ENCODE peak calls at places on chromosomes 4 and X, in six cellular contexts. R is SK-N-SH; D is PC-9; N is CD8-positive, alpha-beta memory T cell; F is Panc1; Z is vagina. O is an unnamed sample.

GRCh38 chr4:143354990-143355389 is 18.3 kb downstream of the GAB1 start:
- DNase-seq in N (no peak), R (peak; percentile 66), D (no peak), Z (no peak), F (no peak), O (no peak)

GRCh38 chrX:150944233-150944632 is 38.9 kb upstream of the HMGB3 start:
- DNase-seq in D (no peak), R (no peak), F (no peak), Z (no peak), N (no peak), O (no peak)

GRCh38 chrX:70769659-70770232 is 138.8 kb downstream of the TEX11 start:
- DNase-seq in F (no peak), R (peak; percentile 8), N (no peak), Z (no peak), D (no peak), O (peak; percentile 15)

GRCh38 chrX:44946771-44947170 is 73.8 kb downstream of the KDM6A start:
- DNase-seq in D (no peak), F (no peak), R (no peak), Z (no peak), N (no peak), O (no peak)

GRCh38 chr4:88900432-88900831 is 156.6 kb downstream of the FAM13A start:
- DNase-seq in F (no peak), D (no peak), R (no peak), N (no peak), Z (no peak), O (no peak)

GRCh38 chrX:45198301-45198700 is 2.4 kb downstream of the DIPK2B start:
- DNase-seq in D (no peak), F (no peak), R (no peak), N (no peak), Z (no peak), O (no peak)

GRCh38 chrX:143853488-143853887 is 30.4 kb upstream of the UBE2NL start:
- DNase-seq in F (no peak), Z (no peak), N (no peak), R (no peak), D (no peak), O (no peak)

GRCh38 chr4:6761540-6762243 is 20.8 kb upstream of the KIAA0232 start:
- DNase-seq in R (peak; percentile 84), F (no peak), D (no peak), Z (no peak), N (peak; percentile 30), O (no peak)

GRCh38 chrX:130173190-130173895 is 1.6 kb downstream of the RAB33A start:
- DNase-seq in R (no peak), F (no peak), D (peak; percentile 85), N (no peak), Z (no peak), O (peak; percentile 57)

GRCh38 chr4:56788081-56788480 is 33.4 kb downstream of the SPINK2 start:
- DNase-seq in R (no peak), F (no peak), D (no peak), N (no peak), Z (no peak), O (no peak)

GRCh38 chr4:71614626-71615025 is 169.3 kb downstream of the GC start:
- DNase-seq in F (no peak), R (no peak), D (peak; percentile 57), Z (no peak), N (no peak), O (no peak)

GRCh38 chrX:65406532-65406931 is 128.1 kb downstream of the LAS1L start:
- DNase-seq in F (no peak), N (no peak), R (no peak), D (no peak), Z (no peak), O (peak; percentile 23)

GRCh38 chr4:101885574-101885973 is 95.0 kb downstream of the BANK1 start:
- DNase-seq in Z (no peak), F (no peak), D (peak; percentile 33), N (no peak), R (no peak), O (no peak)

GRCh38 chrX:9767375-9767774 is 1.7 kb upstream of the GPR143 start:
- DNase-seq in Z (no peak), N (no peak), F (no peak), R (no peak), D (no peak), O (no peak)

GRCh38 chr4:37516057-37516775 is 170.0 kb downstream of the RELL1 start:
- DNase-seq in Z (no peak), N (no peak), R (no peak), D (no peak), F (no peak), O (no peak)

GRCh38 chr4:20723019-20723418 is 22.8 kb downstream of the PACRGL start:
- DNase-seq in D (no peak), Z (no peak), F (no peak), R (no peak), N (no peak), O (no peak)

GRCh38 chr4:132860976-132861375 is 288.1 kb upstream of the PCDH10 start:
- DNase-seq in D (no peak), Z (no peak), F (no peak), R (no peak), N (no peak), O (no peak)

GRCh38 chr4:109263721-109264120 is 38.7 kb downstream of the COL25A1 start:
- DNase-seq in N (no peak), Z (no peak), D (no peak), F (no peak), R (no peak), O (no peak)
- H3K36me3 ChIP-seq in N (no peaks in the 10 kb centered on the region), Z (no peaks in the 10 kb centered on the region), D (no peaks in the 10 kb centered on the region), F (no peaks in the 10 kb centered on the region), R (no peaks in the 10 kb centered on the region), O (no peaks in the 10 kb centered on the region)

GRCh38 chr4:73832651-73833237 is 3.7 kb upstream of the CXCL6 start:
- DNase-seq in D (no peak), N (no peak), R (no peak), Z (no peak), F (no peak), O (no peak)
- H3K27ac ChIP-seq in D (no peak overlapping the region), N (no peak overlapping the region), R (no peak overlapping the region), Z (no peak overlapping the region), F (no peak overlapping the region), O (no peak overlapping the region)

DNA sequence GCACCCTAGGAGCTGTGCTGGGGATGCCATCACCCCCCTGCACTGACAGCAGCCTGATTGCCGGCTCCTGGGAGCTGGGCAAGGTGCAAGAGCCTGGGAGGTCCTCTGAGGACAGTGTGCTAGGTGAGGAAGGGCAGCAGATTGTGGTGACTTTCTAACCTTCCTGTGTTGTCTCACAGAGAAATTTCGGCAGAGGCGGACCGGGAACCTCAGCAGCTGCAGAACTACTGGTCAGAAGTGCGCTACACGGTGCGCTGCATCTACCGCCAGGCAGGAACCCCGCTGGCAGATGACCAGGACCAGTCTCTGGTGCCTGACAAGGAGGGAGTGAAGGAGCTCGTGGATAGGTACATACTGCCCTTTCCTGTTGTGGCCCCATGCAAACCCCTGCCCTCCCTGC is 89.8 kb downstream of the FAM193A start:
- DNase-seq in N (no peak), Z (no peak), D (no peak), R (no peak), F (no peak), O (no peak)
- H3K36me3 ChIP-seq in N (peaks cover 17% of the 10 kb centered on the region), Z (peaks cover 41% of the 10 kb centered on the region), D (no peaks in the 10 kb centered on the region), R (peaks cover 27% of the 10 kb centered on the region), F (no peaks in the 10 kb centered on the region), O (peaks cover 47% of the 10 kb centered on the region)

DNA sequence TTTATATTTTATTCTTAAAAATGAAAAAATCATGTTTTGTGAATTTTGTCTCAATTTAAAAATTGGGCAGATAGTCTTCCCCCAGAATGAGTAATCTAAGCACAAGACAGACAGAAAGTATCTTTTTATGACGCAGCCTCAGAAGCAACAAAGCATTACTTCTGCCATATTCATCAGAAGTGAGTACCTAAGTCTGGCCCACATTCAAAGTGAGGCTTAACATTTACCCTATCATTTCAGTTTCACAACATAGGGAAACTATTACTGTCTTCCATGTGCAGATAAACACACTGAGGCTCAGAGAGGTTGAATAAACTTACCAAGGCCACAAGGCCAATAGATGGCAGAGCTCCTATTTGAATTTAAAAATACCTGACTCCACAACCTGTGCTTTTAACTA is 4.4 kb upstream of the PRDX4 start:
- DNase-seq in N (no peak), R (no peak), F (no peak), D (no peak), Z (no peak), O (no peak)
- H3K27ac ChIP-seq in N (no peak overlapping the region), R (no peak overlapping the region), F (no peak overlapping the region), D (no peak overlapping the region), Z (no peak overlapping the region), O (peak overlapping the region; percentile 43)

GRCh38 chr4:140130677-140131076 is 23.3 kb downstream of the MAML3 start:
- DNase-seq in Z (no peak), N (no peak), D (peak; percentile 95), F (no peak), R (no peak), O (no peak)

GRCh38 chr4:140123666-140124377 is 30.2 kb downstream of the MAML3 start:
- DNase-seq in F (no peak), R (no peak), N (no peak), D (no peak), Z (no peak), O (no peak)

GRCh38 chr4:140125374-140125773 is 28.6 kb downstream of the MAML3 start:
- DNase-seq in N (no peak), F (no peak), R (no peak), Z (no peak), D (no peak), O (no peak)

GRCh38 chr4:140126261-140126660 is 27.7 kb downstream of the MAML3 start:
- DNase-seq in F (no peak), Z (no peak), D (no peak), R (no peak), N (no peak), O (no peak)

DNA sequence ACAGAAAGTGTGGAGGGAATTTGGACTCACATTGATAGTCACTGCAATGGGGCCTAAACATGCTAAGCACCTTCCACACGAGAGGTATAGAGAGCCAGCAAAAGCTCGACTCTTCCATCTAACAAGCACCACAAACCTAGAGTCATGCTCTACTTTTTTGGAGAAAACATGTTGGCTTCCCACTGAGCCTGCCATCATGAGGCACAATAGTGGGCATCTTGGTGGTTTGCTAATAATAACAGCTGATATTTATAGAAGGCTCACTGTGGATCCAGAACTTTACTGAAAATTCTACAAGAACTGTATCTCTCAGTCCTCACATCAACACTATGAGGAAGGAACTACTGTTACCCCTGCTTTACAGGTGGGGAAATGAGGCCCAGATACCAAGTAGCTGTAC is 26.6 kb downstream of the MAML3 start:
- DNase-seq in R (no peak), Z (no peak), N (no peak), D (no peak), F (no peak), O (no peak)
- H3K36me3 ChIP-seq in R (no peaks in the 10 kb centered on the region), Z (no peaks in the 10 kb centered on the region), N (no peaks in the 10 kb centered on the region), D (peaks cover 4% of the 10 kb centered on the region), F (no peaks in the 10 kb centered on the region), O (no peaks in the 10 kb centered on the region)

O was measured in CD4-positive, CD25-positive, alpha-beta regulatory T cell.